ENCODE peak calls at places on chromosomes 16 and 17, in ten cellular contexts. Q is IMR-90, P is left lung, X is psoas muscle, S is tibial artery, F is heart right ventricle, V is spleen, G is MM.1S, K is astrocyte, J is right atrium auricular region. Y is an unnamed sample.

GRCh38 chr16:87534751-87535150 is 41.9 kb upstream of the ZCCHC14 start:
- DNase-seq in G (no peak), X (no peak), P (no peak), Q (no peak), J (no peak), V (no peak), F (no peak), S (no peak), K (no peak), Y (no peak)

GRCh38 chr16:73669535-73670274 is 621.8 kb upstream of the ZFHX3 start:
- DNase-seq in K (no peak), S (no peak), V (no peak), F (no peak), Q (no peak), J (no peak), P (no peak), G (no peak), X (no peak), Y (no peak)

GRCh38 chr16:11356573-11357331 is 11.5 kb downstream of the RMI2 start:
- DNase-seq in K (no peak), S (peak; percentile 74), P (peak; percentile 86), Q (peak; percentile 61), G (peak; percentile 55), J (no peak), V (peak; percentile 88), X (peak; percentile 68), F (peak; percentile 72), Y (peak; percentile 82)

GRCh38 chr17:27495460-27495859 is 39.2 kb downstream of the KSR1 start:
- DNase-seq in X (no peak), K (no peak), G (no peak), V (no peak), F (no peak), P (no peak), J (no peak), Q (no peak), S (no peak), Y (no peak)

GRCh38 chr16:84495506-84495905 is 9.0 kb downstream of the MEAK7 start:
- DNase-seq in V (no peak), G (no peak), S (no peak), J (no peak), K (no peak), X (no peak), Q (no peak), P (no peak), F (no peak), Y (no peak)

GRCh38 chr16:87945351-87946042 is 5.7 kb upstream of the BANP start:
- DNase-seq in V (peak; percentile 87), S (peak; percentile 91), F (peak; percentile 80), G (no peak), X (peak; percentile 67), Q (peak; percentile 83), P (peak; percentile 94), J (peak; percentile 87), K (peak; percentile 83), Y (peak; percentile 51)

GRCh38 chr17:10149573-10150399 is 48.6 kb downstream of the GAS7 start:
- DNase-seq in Q (peak; percentile 86), F (no peak), S (no peak), G (no peak), X (no peak), K (peak; percentile 72), P (no peak), V (no peak), J (no peak), Y (no peak)

GRCh38 chr16:31456988-31457360 is 2.3 kb upstream of the ARMC5 start:
- DNase-seq in Q (no peak), V (no peak), K (no peak), X (no peak), G (no peak), P (no peak), S (peak; percentile 48), J (no peak), F (no peak), Y (no peak)

GRCh38 chr16:50502616-50503000 is 45.6 kb upstream of the NKD1 start:
- DNase-seq in V (no peak), X (no peak), G (no peak), Q (no peak), S (no peak), K (no peak), P (no peak), J (peak; percentile 50), F (no peak), Y (no peak)

GRCh38 chr17:75024686-75025397 is 12.4 kb downstream of the MRPL58 start:
- DNase-seq in G (no peak), X (no peak), Q (no peak), V (peak; percentile 39), P (no peak), S (no peak), J (no peak), K (no peak), F (no peak), Y (no peak)

DNA sequence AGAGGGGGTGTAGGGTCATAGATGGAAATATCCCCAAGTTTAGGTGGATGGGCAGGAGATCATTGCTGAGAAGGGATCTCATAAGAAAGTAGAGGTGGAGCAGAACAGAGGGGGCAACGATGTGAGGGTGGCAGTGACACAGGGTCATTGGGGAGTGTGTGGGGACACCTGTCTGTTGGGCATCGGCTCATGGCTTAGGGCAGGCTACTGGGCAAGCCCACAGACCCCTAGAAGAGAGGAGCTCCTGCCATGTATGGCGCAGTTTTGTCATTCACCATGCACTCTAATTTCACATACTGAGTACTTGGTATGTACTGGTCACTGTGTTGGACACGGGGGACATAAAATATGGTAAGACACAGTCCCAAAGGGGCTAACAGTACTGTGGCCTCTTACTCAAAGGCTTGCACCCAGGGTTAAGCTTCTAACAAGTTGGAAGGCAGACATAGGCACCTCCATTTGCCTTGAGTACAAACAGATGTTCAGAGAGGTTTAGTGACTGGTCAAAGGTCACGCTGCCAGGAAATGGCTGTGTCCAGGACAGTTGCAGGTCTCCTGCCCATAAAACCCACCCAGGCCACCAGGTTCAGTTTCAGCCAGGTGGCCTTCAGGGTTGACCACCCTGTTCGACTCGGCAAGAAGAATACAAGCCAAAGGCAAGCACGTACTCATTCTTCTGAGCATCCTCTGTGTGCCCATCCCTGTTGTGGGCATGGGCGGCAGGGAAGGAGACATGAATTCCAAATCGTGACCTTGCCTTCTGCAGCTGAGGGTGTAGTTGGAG is 580.2 kb downstream of the KCNJ18 start:
- DNase-seq in J (no peak), G (no peak), K (no peak), S (no peak), F (no peak), X (no peak), V (no peak), Q (no peak), P (no peak), Y (no peak)
- H3K9me3 ChIP-seq in J (no peaks in the 10 kb centered on the region), G (no peaks in the 10 kb centered on the region), K (no peaks in the 10 kb centered on the region), S (no peaks in the 10 kb centered on the region), F (no peaks in the 10 kb centered on the region), X (no peaks in the 10 kb centered on the region), V (no peaks in the 10 kb centered on the region), Q (peaks cover 32% of the 10 kb centered on the region), P (peaks cover 50% of the 10 kb centered on the region), Y (peaks cover 20% of the 10 kb centered on the region)

GRCh38 chr16:10121496-10121895 is 60.7 kb downstream of the GRIN2A start:
- DNase-seq in J (no peak), G (no peak), X (no peak), P (no peak), F (no peak), Q (peak; percentile 5), S (no peak), K (peak; percentile 95), V (no peak), Y (no peak)

GRCh38 chr16:10120953-10121352 is 61.3 kb downstream of the GRIN2A start:
- DNase-seq in J (no peak), F (no peak), S (no peak), P (no peak), X (no peak), G (no peak), V (no peak), Q (no peak), K (peak; percentile 66), Y (no peak)

GRCh38 chr16:10122026-10122425 is 60.2 kb downstream of the GRIN2A start:
- DNase-seq in F (no peak), X (no peak), G (no peak), P (no peak), V (no peak), K (peak; percentile 38), J (no peak), Q (no peak), S (no peak), Y (no peak)

GRCh38 chr16:10123141-10123540 is 59.1 kb downstream of the GRIN2A start:
- DNase-seq in K (peak; percentile 45), S (no peak), J (no peak), X (no peak), P (no peak), V (no peak), G (no peak), F (no peak), Q (no peak), Y (no peak)

GRCh38 chr16:10122546-10122945 is 59.7 kb downstream of the GRIN2A start:
- DNase-seq in P (no peak), X (no peak), V (no peak), G (no peak), J (no peak), Q (no peak), S (no peak), F (no peak), K (no peak), Y (no peak)
- TF ChIP-seq CTCF in P (no peak), X (no peak), V (no peak), G (peak; percentile 4), J (peak; percentile 32), Q (no peak), S (peak; percentile 32), F (no peak), K (peak; percentile 49), Y (peak; percentile 33)

GRCh38 chr17:50879086-50879485 is 12.9 kb upstream of the TOB1 start:
- DNase-seq in J (no peak), X (no peak), G (no peak), S (no peak), F (no peak), K (no peak), Q (no peak), V (no peak), P (no peak), Y (no peak)
- H3K9me3 ChIP-seq in J (no peaks in the 10 kb centered on the region), X (no peaks in the 10 kb centered on the region), G (no peaks in the 10 kb centered on the region), S (no peaks in the 10 kb centered on the region), F (no peaks in the 10 kb centered on the region), K (peaks cover 3% of the 10 kb centered on the region), Q (peaks cover 2% of the 10 kb centered on the region), V (peaks cover 13% of the 10 kb centered on the region), P (peaks cover 7% of the 10 kb centered on the region), Y (peaks cover 4% of the 10 kb centered on the region)

GRCh38 chr17:38746004-38746892 is 1.9 kb downstream of the PCGF2 start:
- DNase-seq in V (no peak), Q (no peak), G (no peak), X (no peak), F (no peak), J (no peak), K (no peak), S (no peak), P (no peak), Y (no peak)

GRCh38 chr17:38748329-38749221 is at the start of gene PCGF2:
- DNase-seq in J (peak; percentile 95), G (no peak), P (peak; percentile 90), X (peak; percentile 92), V (peak; percentile 87), K (peak; percentile 78), Q (peak; percentile 89), S (peak; percentile 94), F (peak; percentile 89), Y (peak; percentile 90)

GRCh38 chr17:38749222-38750043 is 1.3 kb upstream of the PCGF2 start:
- DNase-seq in K (peak; percentile 47), S (peak; percentile 92), Q (peak; percentile 52), P (peak; percentile 93), G (no peak), V (peak; percentile 91), F (peak; percentile 90), X (peak; percentile 91), J (peak; percentile 91), Y (peak; percentile 45)

GRCh38 chr17:38746893-38747384 is 1.2 kb downstream of the PCGF2 start:
- DNase-seq in J (no peak), K (no peak), V (no peak), F (no peak), P (no peak), G (no peak), X (no peak), S (no peak), Q (no peak), Y (no peak)

GRCh38 chr17:38747385-38748328 is 479 bp downstream of the PCGF2 start:
- DNase-seq in P (peak; percentile 86), G (no peak), K (no peak), J (no peak), X (peak; percentile 52), V (no peak), Q (no peak), S (no peak), F (peak; percentile 64), Y (peak; percentile 37)
- TF ChIP-seq CTCF in P (no peak), G (no peak), K (no peak), J (peak; percentile 59), X (peak; percentile 7), V (no peak), Q (no peak), S (no peak), F (peak; percentile 22), Y (no peak)

Y was measured in A673.